ENCODE peak calls at places on chromosome 5, in six cellular contexts. M is endothelial cell of umbilical vein, B is endodermal cell, A is mammary epithelial cell, J is sigmoid colon, S is kidney. Y is an unnamed sample.
A peak's percentile ranks its signal among the peaks of the same experiment; 100 is the strongest.

GRCh38 chr5:123875444-123876264 is 363.7 kb downstream of the CSNK1G3 start:
- DNase-seq in M (no peak), B (peak; percentile 89), A (no peak), J (no peak), S (no peak), Y (no peak)

GRCh38 chr5:180553530-180553929 is 37.8 kb downstream of the SCGB3A1 start:
- DNase-seq in M (no peak), B (no peak), A (no peak), J (no peak), S (no peak), Y (no peak)

GRCh38 chr5:1298067-1298551 is 3.2 kb upstream of the TERT start:
- DNase-seq in M (no peak), B (peak; percentile 36), A (no peak), J (peak; percentile 36), S (peak; percentile 55), Y (no peak)

GRCh38 chr5:157464518-157465171 is 4.6 kb downstream of the NIPAL4 start:
- DNase-seq in M (no peak), B (peak; percentile 74), A (peak; percentile 96), J (peak; percentile 83), S (no peak), Y (no peak)

GRCh38 chr5:159061186-159061796 is 38.4 kb downstream of the EBF1 start:
- DNase-seq in M (peak; percentile 45), B (no peak), A (no peak), J (peak; percentile 76), S (peak; percentile 81), Y (peak; percentile 55)

GRCh38 chr5:158364367-158364766 is 505.4 kb upstream of the CLINT1 start:
- DNase-seq in M (no peak), B (peak; percentile 72), A (no peak), J (no peak), S (no peak), Y (no peak)

GRCh38 chr5:174692381-174692780 is 32.0 kb upstream of the MSX2 start:
- DNase-seq in M (no peak), B (peak; percentile 63), A (no peak), J (no peak), S (no peak), Y (no peak)

GRCh38 chr5:14185336-14186131 is 42.4 kb downstream of the TRIO start:
- DNase-seq in M (peak; percentile 38), B (no peak), A (peak; percentile 85), J (no peak), S (no peak), Y (peak; percentile 48)

GRCh38 chr5:60161340-60161934 is 267.9 kb upstream of the PDE4D start:
- DNase-seq in M (peak; percentile 28), B (no peak), A (peak; percentile 11), J (no peak), S (no peak), Y (no peak)

GRCh38 chr5:75051217-75051751 is 1.1 kb downstream of the GCNT4 start:
- DNase-seq in M (no peak), B (peak; percentile 67), A (peak; percentile 18), J (no peak), S (no peak), Y (no peak)

GRCh38 chr5:107809201-107810034 is 138.7 kb upstream of the EFNA5 start:
- DNase-seq in M (no peak), B (peak; percentile 76), A (no peak), J (no peak), S (no peak), Y (no peak)

GRCh38 chr5:149195337-149195887 is 54.1 kb downstream of the ABLIM3 start:
- DNase-seq in M (no peak), B (no peak), A (no peak), J (no peak), S (no peak), Y (no peak)

GRCh38 chr5:139419793-139420192 is 15.9 kb upstream of the SPATA24 start:
- DNase-seq in M (peak; percentile 61), B (peak; percentile 69), A (no peak), J (no peak), S (no peak), Y (no peak)

GRCh38 chr5:75053286-75054109 is 1.1 kb upstream of the GCNT4 start:
- DNase-seq in M (peak; percentile 68), B (peak; percentile 84), A (peak; percentile 92), J (peak; percentile 71), S (peak; percentile 89), Y (peak; percentile 30)

GRCh38 chr5:40587284-40587882 is 92.3 kb upstream of the PTGER4 start:
- DNase-seq in M (no peak), B (no peak), A (peak; percentile 17), J (no peak), S (no peak), Y (no peak)

GRCh38 chr5:34522599-34523381 is 133.3 kb upstream of the RAI14 start:
- DNase-seq in M (no peak), B (peak; percentile 94), A (peak; percentile 73), J (peak; percentile 88), S (no peak), Y (peak; percentile 72)

GRCh38 chr5:32190094-32190493 is 16.0 kb upstream of the GOLPH3 start:
- DNase-seq in M (no peak), B (no peak), A (no peak), J (peak; percentile 88), S (no peak), Y (peak; percentile 48)

GRCh38 chr5:132261881-132262845 is 4.7 kb downstream of the PDLIM4 start:
- DNase-seq in M (no peak), B (peak; percentile 28), A (no peak), J (no peak), S (no peak), Y (no peak)

GRCh38 chr5:177403826-177404640 is 3.6 kb upstream of the PFN3 start:
- DNase-seq in M (peak; percentile 73), B (peak; percentile 85), A (peak; percentile 65), J (peak; percentile 93), S (peak; percentile 95), Y (peak; percentile 92)

GRCh38 chr5:89313804-89314588 is 431.0 kb upstream of the MEF2C start:
- DNase-seq in M (peak; percentile 70), B (no peak), A (peak; percentile 95), J (no peak), S (no peak), Y (no peak)

GRCh38 chr5:135341021-135341666 is 57.9 kb downstream of the MACROH2A1 start:
- DNase-seq in M (no peak), B (no peak), A (no peak), J (peak; percentile 54), S (no peak), Y (no peak)

GRCh38 chr5:134582941-134583340 is 49.7 kb downstream of the SAR1B start:
- DNase-seq in M (no peak), B (no peak), A (no peak), J (no peak), S (no peak), Y (no peak)

GRCh38 chr5:34716986-34717385 is 60.9 kb downstream of the RAI14 start:
- DNase-seq in M (peak; percentile 39), B (no peak), A (no peak), J (no peak), S (no peak), Y (no peak)

GRCh38 chr5:79074641-79075040 is 5.1 kb downstream of the BHMT2 start:
- DNase-seq in M (no peak), B (no peak), A (peak; percentile 61), J (no peak), S (no peak), Y (no peak)

GRCh38 chr5:159878988-159879471 is 37.3 kb upstream of the ADRA1B start:
- DNase-seq in M (no peak), B (peak; percentile 92), A (peak; percentile 45), J (peak; percentile 89), S (peak; percentile 84), Y (peak; percentile 84)

GRCh38 chr5:124963236-124963929 is 216.9 kb upstream of the ZNF608 start:
- DNase-seq in M (no peak), B (peak; percentile 73), A (peak; percentile 77), J (no peak), S (no peak), Y (peak; percentile 51)

GRCh38 chr5:53426878-53427277 is 53.6 kb upstream of the FST start:
- DNase-seq in M (no peak), B (no peak), A (no peak), J (no peak), S (no peak), Y (no peak)

GRCh38 chr5:95873351-95873750 is 50.8 kb upstream of the GLRX start:
- DNase-seq in M (no peak), B (no peak), A (no peak), J (no peak), S (no peak), Y (no peak)

DNA sequence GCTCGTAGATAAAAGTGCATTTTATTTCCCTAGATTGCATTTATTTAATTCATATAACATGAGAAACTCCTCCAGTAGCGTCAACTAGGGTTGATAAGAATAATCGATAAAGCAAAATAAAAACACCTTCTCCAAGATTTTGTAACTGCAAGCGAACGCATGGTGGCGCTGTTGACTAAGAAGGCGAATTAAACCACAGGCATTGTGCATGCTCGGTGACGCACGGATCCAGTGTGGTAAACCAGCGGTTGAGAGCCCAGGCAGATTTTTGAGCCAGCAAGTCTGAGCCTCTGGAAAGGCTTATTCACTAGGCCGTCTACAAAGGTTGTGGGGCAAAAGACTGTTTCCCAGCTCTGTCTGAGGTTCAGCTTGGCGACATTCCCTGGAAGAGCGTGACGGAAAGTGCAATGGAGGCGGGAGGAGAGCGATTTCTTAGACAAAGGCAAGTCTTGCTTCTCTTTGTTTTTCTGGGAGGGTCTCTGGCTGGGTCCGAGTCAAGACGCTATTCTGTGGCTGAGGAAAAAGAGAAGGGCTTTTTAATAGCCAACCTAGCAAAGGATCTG is at the start of gene PCDHB3:
- DNase-seq in M (peak; percentile 21), B (peak; percentile 88), A (peak; percentile 48), J (no peak), S (peak; percentile 64), Y (peak; percentile 68)
- H3K9me3 ChIP-seq in M (no peaks in the 10 kb centered on the region), B (peaks cover 41% of the 10 kb centered on the region), A (peaks cover 21% of the 10 kb centered on the region), J (peaks cover 30% of the 10 kb centered on the region), S (peaks cover 22% of the 10 kb centered on the region), Y (no peaks in the 10 kb centered on the region)

GRCh38 chr5:39205550-39205949 is 13.8 kb downstream of the FYB1 start:
- DNase-seq in M (no peak), B (no peak), A (no peak), J (no peak), S (no peak), Y (no peak)
- H3K4me3 ChIP-seq in M (no peak overlapping the region), B (no peak overlapping the region), A (no peak overlapping the region), J (no peak overlapping the region), S (no peak overlapping the region), Y (no peak overlapping the region)

DNA sequence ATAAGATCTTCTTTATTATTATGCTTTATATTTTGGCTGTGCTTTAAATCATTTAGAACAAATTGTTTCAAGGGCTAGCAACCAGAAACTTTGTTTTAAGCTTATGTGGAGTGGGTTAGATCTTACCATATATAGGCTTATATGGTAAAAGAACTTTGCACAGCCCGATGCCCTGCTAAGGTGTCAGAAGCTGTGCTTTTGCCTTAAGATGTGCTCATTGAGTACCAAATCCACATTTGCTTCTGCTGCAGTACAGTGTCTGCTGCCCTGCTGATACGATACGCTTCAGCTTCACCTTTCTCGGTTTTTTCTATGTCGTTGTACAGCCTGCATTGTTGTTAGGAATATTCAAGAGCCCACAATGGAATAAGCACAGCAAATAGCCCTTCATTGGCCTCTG is 34.8 kb downstream of the CD180 start:
- DNase-seq in M (no peak), B (no peak), A (no peak), J (no peak), S (no peak), Y (no peak)
- TF ChIP-seq CTCF in M (no peak), B (no peak), A (no peak), J (no peak), S (no peak), Y (no peak)

DNA sequence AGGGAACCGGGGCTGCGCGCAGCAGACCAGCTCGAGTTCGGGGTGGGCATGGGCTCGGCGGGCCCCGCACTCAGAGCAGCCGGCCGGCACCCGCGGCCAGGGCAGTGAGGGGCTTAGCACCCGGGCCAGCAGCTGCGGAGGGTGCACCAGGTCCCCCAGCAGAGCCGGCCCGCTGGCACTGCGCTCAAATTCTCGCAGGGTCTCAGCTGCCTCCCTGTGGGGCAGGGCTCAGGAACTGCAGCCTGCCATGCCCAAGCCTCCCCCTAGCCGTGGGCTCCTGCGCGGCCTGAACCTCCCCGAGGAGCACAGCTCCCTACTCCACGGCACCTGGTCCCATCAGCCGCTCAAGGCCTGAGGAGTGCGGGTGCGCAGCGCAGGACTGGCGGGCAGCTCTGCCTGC is 172.9 kb upstream of the SLC30A5 start:
- DNase-seq in M (no peak), B (no peak), A (no peak), J (no peak), S (no peak), Y (no peak)
- H3K9me3 ChIP-seq in M (no peaks in the 10 kb centered on the region), B (peaks cover 5% of the 10 kb centered on the region), A (no peaks in the 10 kb centered on the region), J (no peaks in the 10 kb centered on the region), S (no peaks in the 10 kb centered on the region), Y (no peaks in the 10 kb centered on the region)